ENCODE peak calls at places on chromosomes 7 and 10, in ten cellular contexts. R is CD4-positive, CD25-positive, alpha-beta regulatory T cell; V is spleen; B is mucosa of descending colon; G is heart left ventricle; O is iPS DF 6.9; D is A673; U is mammary epithelial cell; E is mesenchymal stem cell; X is thoracic aorta. N is an unnamed sample. For H3K36me3, the result is how much of the 10 kb centered on the place peaks cover.

GRCh38 chr10:51986531-51986930 is 287.1 kb upstream of the CSTF2T start:
- DNase-seq in R (no peak), V (no peak), B (no peak), G (no peak), O (no peak), D (no peak), U (no peak), E (no peak), X (no peak), N (no peak)

GRCh38 chr7:93212881-93213280 is 13.4 kb downstream of the HEPACAM2 start:
- DNase-seq in R (no peak), V (no peak), B (no peak), G (no peak), O (no peak), D (no peak), U (no peak), E (no peak), X (no peak), N (no peak)

GRCh38 chr10:102230861-102231356 is 4.8 kb downstream of the ELOVL3 start:
- DNase-seq in R (peak), V (peak), B (peak), G (peak), O (no peak), D (peak), U (no peak), E (no peak), X (no peak), N (peak)

GRCh38 chr7:25596443-25596842 is 368.2 kb upstream of the NPVF start:
- DNase-seq in R (no peak), V (no peak), B (peak), G (no peak), O (no peak), D (no peak), U (no peak), E (no peak), X (no peak), N (no peak)

GRCh38 chr10:4671451-4672145 is 154.4 kb upstream of the AKR1E2 start:
- DNase-seq in R (no peak), V (no peak), B (no peak), G (no peak), O (no peak), D (no peak), U (peak), E (peak), X (no peak), N (peak)

GRCh38 chr10:7507887-7508726 is 97.3 kb upstream of the SFMBT2 start:
- DNase-seq in R (no peak), V (peak), B (peak), G (no peak), O (no peak), D (no peak), U (no peak), E (no peak), X (no peak), N (no peak)

GRCh38 chr10:44733743-44734488 is 177.2 kb upstream of the TMEM72 start:
- DNase-seq in R (no peak), V (no peak), B (no peak), G (no peak), O (no peak), D (no peak), U (no peak), E (peak), X (no peak), N (no peak)

GRCh38 chr10:17512341-17513001 is 58.1 kb upstream of the ST8SIA6 start:
- DNase-seq in R (no peak), V (no peak), B (peak), G (peak), O (no peak), D (no peak), U (peak), E (peak), X (peak), N (peak)

GRCh38 chr7:92615861-92616260 is 25.7 kb upstream of the FAM133B start:
- DNase-seq in R (no peak), V (no peak), B (no peak), G (no peak), O (no peak), D (peak), U (no peak), E (no peak), X (no peak), N (no peak)

GRCh38 chr7:151759591-151760042 is 117.3 kb downstream of the PRKAG2 start:
- DNase-seq in R (peak), V (no peak), B (no peak), G (peak), O (peak), D (peak), U (peak), E (peak), X (no peak), N (peak)

GRCh38 chr10:30219977-30220751 is 128.9 kb downstream of the MTPAP start:
- DNase-seq in R (no peak), V (no peak), B (no peak), G (no peak), O (no peak), D (peak), U (peak), E (no peak), X (no peak), N (peak)
- H3K4me3 ChIP-seq in R (no peak), V (no peak), B (no peak), G (no peak), O (no peak), D (no peak), U (peak), E (no peak), X (peak), N (peak)

GRCh38 chr10:38027992-38028391 is 17.5 kb downstream of the ZNF33A start:
- DNase-seq in R (no peak), V (no peak), B (no peak), G (no peak), O (no peak), D (no peak), U (peak), E (peak), X (no peak), N (peak)
- H3K36me3 ChIP-seq in R (half or more), V (half or more), B (under half), G (half or more), O (under half), D (under half), U (under half), E (under half), X (under half), N (under half)

DNA sequence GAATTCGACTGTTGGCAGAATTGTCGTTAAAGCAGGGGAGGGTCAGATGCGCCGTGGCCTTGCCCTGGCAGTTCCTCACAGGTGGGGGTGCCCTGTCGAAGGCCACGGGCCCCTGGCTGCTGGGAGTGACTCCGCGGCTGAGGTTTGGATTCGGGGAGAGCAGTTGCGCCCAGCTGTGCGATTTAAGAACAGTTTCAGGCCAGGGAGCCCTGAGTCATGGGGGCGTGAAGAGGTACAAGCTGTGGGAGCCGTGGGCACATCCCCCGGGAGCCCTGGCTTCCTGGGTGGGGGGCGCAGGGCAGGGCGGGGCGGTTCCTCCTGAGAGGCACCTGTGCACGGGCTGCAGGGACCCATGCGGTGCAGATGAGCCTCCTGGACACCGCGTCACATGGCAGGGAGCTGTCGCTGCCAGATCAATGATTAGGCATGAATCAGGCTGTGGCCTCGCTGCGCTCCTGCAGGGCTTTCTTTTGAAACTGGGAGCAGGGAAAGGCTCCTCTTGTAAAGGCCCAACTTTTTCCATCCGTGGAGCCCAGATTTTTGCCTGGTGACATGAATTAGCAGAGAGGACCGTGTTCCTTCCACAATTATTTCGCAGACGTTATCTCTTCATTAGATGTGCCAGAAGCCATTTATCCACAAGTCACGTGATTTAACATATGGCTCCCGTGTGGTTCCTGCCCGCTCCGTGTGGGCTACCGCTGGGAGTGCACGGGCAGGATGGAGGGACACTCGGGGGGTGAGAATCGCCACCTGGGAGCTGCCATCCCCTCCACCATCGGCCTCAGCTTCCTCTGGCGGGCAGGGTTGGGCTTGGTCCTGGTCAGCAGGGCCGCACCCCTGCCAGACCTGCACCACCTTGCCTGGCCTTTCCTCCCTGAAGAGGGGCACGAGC is 918 bp downstream of the PWWP2B start:
- DNase-seq in R (peak), V (peak), B (peak), G (no peak), O (no peak), D (peak), U (peak), E (peak), X (no peak), N (peak)
- H3K4me3 ChIP-seq in R (peak), V (peak), B (peak), G (peak), O (peak), D (peak), U (peak), E (peak), X (peak), N (peak)

DNA sequence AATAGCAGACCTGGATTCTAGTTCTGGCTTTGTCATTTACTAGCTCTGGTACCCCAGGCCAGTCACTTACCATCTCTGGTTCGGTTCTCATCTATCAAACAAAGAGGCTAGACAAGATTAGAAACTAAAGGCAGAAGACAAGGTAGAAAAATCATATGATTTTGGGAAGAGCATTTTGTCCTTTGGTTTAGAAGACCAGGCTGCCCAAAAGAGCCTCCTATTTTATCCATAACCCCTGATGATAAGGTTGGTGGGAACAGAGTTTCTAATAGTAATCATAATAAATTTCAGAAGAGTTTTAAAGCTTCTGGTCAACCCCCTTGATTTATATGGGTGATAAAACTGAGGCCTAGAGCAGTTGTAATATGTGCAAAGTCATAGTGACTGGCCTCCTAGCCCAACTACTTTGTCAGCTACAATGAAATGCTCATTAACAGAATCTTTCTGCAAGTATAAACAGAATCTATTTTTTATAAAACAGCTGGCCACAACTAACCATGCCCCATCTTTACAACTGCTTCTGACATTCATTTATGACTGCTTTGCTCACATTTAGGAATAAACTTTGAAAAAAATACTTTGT is 23.4 kb downstream of the COX15 start:
- DNase-seq in R (no peak), V (no peak), B (no peak), G (no peak), O (no peak), D (no peak), U (no peak), E (peak), X (no peak), N (no peak)
- H3K36me3 ChIP-seq in R (under half), V (half or more), B (under half), G (half or more), O (under half), D (under half), U (under half), E (under half), X (under half), N (half or more)

GRCh38 chr7:69892790-69893189 is 294.5 kb downstream of the AUTS2 start:
- DNase-seq in R (no peak), V (no peak), B (no peak), G (no peak), O (no peak), D (no peak), U (no peak), E (no peak), X (no peak), N (no peak)

GRCh38 chr7:69893915-69894314 is 295.6 kb downstream of the AUTS2 start:
- DNase-seq in R (no peak), V (no peak), B (no peak), G (no peak), O (no peak), D (peak), U (no peak), E (no peak), X (no peak), N (no peak)

GRCh38 chr7:69889338-69890080 is 291.2 kb downstream of the AUTS2 start:
- DNase-seq in R (no peak), V (no peak), B (no peak), G (no peak), O (no peak), D (peak), U (no peak), E (no peak), X (no peak), N (no peak)

DNA sequence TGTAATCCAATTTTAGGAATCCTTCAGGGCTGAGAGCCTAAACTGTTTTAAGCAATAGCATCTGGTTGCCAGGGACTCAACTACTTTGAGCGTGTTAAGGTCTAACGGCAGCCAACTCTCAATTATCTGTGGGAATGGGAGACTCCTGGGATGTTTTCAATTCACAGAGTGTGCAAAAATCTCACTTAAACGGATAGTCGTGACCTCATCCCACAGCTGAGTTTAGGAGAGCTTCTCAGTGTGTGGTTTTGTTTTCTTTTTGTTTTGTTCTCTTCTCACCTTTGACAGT is 291.8 kb downstream of the AUTS2 start:
- DNase-seq in R (no peak), V (no peak), B (no peak), G (no peak), O (no peak), D (no peak), U (no peak), E (no peak), X (no peak), N (no peak)
- H3K4me3 ChIP-seq in R (no peak), V (no peak), B (no peak), G (no peak), O (no peak), D (no peak), U (no peak), E (no peak), X (no peak), N (no peak)

GRCh38 chr10:124985162-124985561 is 43.2 kb downstream of the ZRANB1 start:
- DNase-seq in R (no peak), V (no peak), B (no peak), G (no peak), O (no peak), D (no peak), U (no peak), E (no peak), X (no peak), N (no peak)
- H3K36me3 ChIP-seq in R (half or more), V (half or more), B (under half), G (half or more), O (under half), D (half or more), U (under half), E (under half), X (under half), N (half or more)

DNA sequence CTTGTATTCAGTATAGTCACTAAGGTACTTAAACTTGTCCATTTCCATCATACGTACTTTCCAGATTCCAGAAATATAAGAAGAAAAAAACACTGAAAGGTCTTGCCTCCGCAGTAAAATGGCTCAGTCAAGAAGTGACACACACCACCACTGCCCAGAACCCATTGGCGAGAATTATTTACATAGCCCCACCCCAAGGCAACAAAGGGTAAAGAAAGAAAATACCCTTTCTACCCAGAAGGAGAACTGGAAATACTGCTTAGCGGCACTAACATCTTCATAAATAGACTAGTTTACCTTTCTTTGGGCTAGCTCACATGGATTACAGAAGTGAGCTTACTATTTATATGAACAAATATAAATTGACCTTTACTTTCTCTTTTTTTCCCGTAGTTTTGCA is 194.0 kb downstream of the PPP1R9A start:
- DNase-seq in R (no peak), V (no peak), B (no peak), G (no peak), O (no peak), D (no peak), U (no peak), E (no peak), X (no peak), N (no peak)
- H3K4me3 ChIP-seq in R (no peak), V (no peak), B (no peak), G (no peak), O (no peak), D (no peak), U (no peak), E (no peak), X (no peak), N (no peak)

GRCh38 chr10:15118615-15119014 is 21.5 kb downstream of the RPP38 start:
- DNase-seq in R (no peak), V (no peak), B (no peak), G (no peak), O (no peak), D (no peak), U (no peak), E (no peak), X (no peak), N (no peak)

GRCh38 chr10:15112657-15113056 is 15.5 kb downstream of the RPP38 start:
- DNase-seq in R (no peak), V (no peak), B (no peak), G (no peak), O (no peak), D (peak), U (no peak), E (no peak), X (no peak), N (no peak)

GRCh38 chr10:15116225-15116624 is 19.1 kb downstream of the RPP38 start:
- DNase-seq in R (no peak), V (no peak), B (no peak), G (no peak), O (no peak), D (no peak), U (no peak), E (no peak), X (no peak), N (no peak)

DNA sequence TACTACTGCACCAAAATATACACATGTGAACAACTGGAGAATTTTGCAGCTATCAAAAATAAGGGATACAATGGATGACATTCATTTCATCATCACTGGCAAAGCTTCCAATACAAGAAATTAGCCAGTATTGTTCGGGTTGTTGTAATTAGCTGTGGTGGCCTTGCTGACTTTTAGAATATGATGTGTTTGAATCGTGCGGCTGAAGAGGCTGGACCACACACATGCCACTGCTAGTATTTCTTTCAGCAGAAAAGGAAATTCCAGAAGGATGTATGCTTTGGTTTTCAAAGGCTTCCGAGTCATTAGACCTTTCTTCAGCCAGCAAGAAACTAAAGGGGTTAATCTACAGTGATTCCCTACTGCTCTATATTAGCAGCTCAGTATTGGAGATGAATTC is 16.6 kb downstream of the RPP38 start:
- DNase-seq in R (no peak), V (no peak), B (no peak), G (no peak), O (no peak), D (no peak), U (no peak), E (no peak), X (no peak), N (no peak)
- H3K36me3 ChIP-seq in R (half or more), V (half or more), B (under half), G (half or more), O (under half), D (under half), U (under half), E (under half), X (under half), N (half or more)

N was measured in MG63.